ENCODE peak calls at places on chromosomes 1 and 21, in seven cellular contexts. One of them, this sample, is unnamed.

GRCh38 chr1:181135462-181135781 is 46.9 kb downstream of the IER5 start:
- DNase-seq in prostate gland: no peak
- DNase-seq in esophagus muscularis mucosa: no peak
- DNase-seq in IMR-90: no peak
- DNase-seq in transverse colon: no peak
- DNase-seq in tibial nerve: no peak
- DNase-seq in heart left ventricle: no peak
- DNase-seq in this sample: no peak

GRCh38 chr1:152182942-152183341 is 23.9 kb upstream of the RPTN start:
- DNase-seq in heart left ventricle: no peak
- DNase-seq in esophagus muscularis mucosa: no peak
- DNase-seq in tibial nerve: no peak
- DNase-seq in prostate gland: peak
- DNase-seq in transverse colon: no peak
- DNase-seq in IMR-90: peak
- DNase-seq in this sample: no peak

GRCh38 chr1:180966310-180966709 is 53.6 kb downstream of the KIAA1614 start:
- DNase-seq in tibial nerve: no peak
- DNase-seq in transverse colon: no peak
- DNase-seq in esophagus muscularis mucosa: no peak
- DNase-seq in prostate gland: no peak
- DNase-seq in heart left ventricle: no peak
- DNase-seq in IMR-90: no peak
- DNase-seq in this sample: no peak

GRCh38 chr1:149927056-149927534 is 508 bp downstream of the SF3B4 start:
- DNase-seq in heart left ventricle: no peak
- DNase-seq in IMR-90: peak
- DNase-seq in transverse colon: no peak
- DNase-seq in tibial nerve: no peak
- DNase-seq in prostate gland: no peak
- DNase-seq in esophagus muscularis mucosa: no peak
- DNase-seq in this sample: no peak

GRCh38 chr21:31339736-31340135 is 4.3 kb downstream of the TIAM1 start:
- DNase-seq in prostate gland: no peak
- DNase-seq in transverse colon: no peak
- DNase-seq in heart left ventricle: no peak
- DNase-seq in IMR-90: peak
- DNase-seq in esophagus muscularis mucosa: no peak
- DNase-seq in tibial nerve: no peak
- DNase-seq in this sample: no peak

GRCh38 chr1:247228133-247228532 is 27.7 kb upstream of the VN1R5 start:
- DNase-seq in IMR-90: peak
- DNase-seq in esophagus muscularis mucosa: no peak
- DNase-seq in tibial nerve: no peak
- DNase-seq in transverse colon: no peak
- DNase-seq in prostate gland: no peak
- DNase-seq in heart left ventricle: no peak
- DNase-seq in this sample: no peak

GRCh38 chr21:29433366-29434059 is 134.8 kb downstream of the BACH1 start:
- DNase-seq in tibial nerve: no peak
- DNase-seq in heart left ventricle: no peak
- DNase-seq in transverse colon: no peak
- DNase-seq in esophagus muscularis mucosa: no peak
- DNase-seq in IMR-90: peak
- DNase-seq in prostate gland: no peak
- DNase-seq in this sample: no peak

GRCh38 chr1:24415910-24416665 is 486 bp downstream of the NIPAL3 start:
- DNase-seq in transverse colon: no peak
- DNase-seq in tibial nerve: no peak
- DNase-seq in prostate gland: peak
- DNase-seq in heart left ventricle: no peak
- DNase-seq in IMR-90: peak
- DNase-seq in esophagus muscularis mucosa: no peak
- DNase-seq in this sample: no peak

GRCh38 chr1:160795951-160796383 is at the start of gene LY9:
- DNase-seq in heart left ventricle: no peak
- DNase-seq in prostate gland: no peak
- DNase-seq in tibial nerve: no peak
- DNase-seq in esophagus muscularis mucosa: peak
- DNase-seq in IMR-90: no peak
- DNase-seq in transverse colon: peak
- DNase-seq in this sample: no peak

GRCh38 chr1:29920784-29921183 is 684.5 kb downstream of the PTPRU start:
- DNase-seq in prostate gland: no peak
- DNase-seq in esophagus muscularis mucosa: no peak
- DNase-seq in tibial nerve: no peak
- DNase-seq in IMR-90: no peak
- DNase-seq in transverse colon: no peak
- DNase-seq in heart left ventricle: no peak
- DNase-seq in this sample: no peak

DNA sequence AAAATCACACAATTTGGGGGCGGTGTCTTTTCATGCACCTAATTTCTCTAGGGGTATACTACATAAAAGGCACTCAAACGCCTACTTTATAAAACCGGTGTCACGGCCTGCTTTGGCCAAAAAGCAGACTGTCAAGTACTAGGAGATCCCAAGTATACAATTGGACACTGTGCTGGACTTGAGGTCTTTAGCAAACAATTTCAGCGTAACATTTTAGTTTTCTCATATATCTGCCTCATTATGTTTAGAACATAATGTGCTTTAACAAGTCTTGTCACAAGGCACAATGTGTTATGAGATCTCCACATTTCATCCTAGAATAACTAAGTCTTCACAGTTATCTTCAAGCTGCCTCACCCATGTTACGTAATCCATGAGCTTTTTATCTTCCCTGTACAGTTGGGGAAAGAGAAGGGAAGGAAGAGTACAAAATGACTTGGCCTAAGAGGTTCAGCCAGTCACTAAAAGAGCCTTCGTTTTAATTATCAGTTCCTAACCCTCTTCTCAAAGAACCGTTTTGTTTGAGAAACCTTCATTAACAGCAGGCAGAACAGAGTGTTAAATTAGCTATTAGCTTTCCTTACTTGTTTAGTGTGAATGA is 1.7 kb downstream of the SSX2IP start:
- DNase-seq in tibial nerve: no peak
- DNase-seq in heart left ventricle: no peak
- DNase-seq in transverse colon: no peak
- DNase-seq in esophagus muscularis mucosa: no peak
- DNase-seq in IMR-90: no peak
- DNase-seq in prostate gland: no peak
- DNase-seq in this sample: no peak
- TF ChIP-seq POLR2A in tibial nerve: no peak
- TF ChIP-seq POLR2A in heart left ventricle: no peak
- TF ChIP-seq POLR2A in transverse colon: no peak
- TF ChIP-seq POLR2A in esophagus muscularis mucosa: no peak
- TF ChIP-seq POLR2A in IMR-90: no peak
- TF ChIP-seq POLR2A in prostate gland: no peak
- TF ChIP-seq POLR2A in this sample: no peak

DNA sequence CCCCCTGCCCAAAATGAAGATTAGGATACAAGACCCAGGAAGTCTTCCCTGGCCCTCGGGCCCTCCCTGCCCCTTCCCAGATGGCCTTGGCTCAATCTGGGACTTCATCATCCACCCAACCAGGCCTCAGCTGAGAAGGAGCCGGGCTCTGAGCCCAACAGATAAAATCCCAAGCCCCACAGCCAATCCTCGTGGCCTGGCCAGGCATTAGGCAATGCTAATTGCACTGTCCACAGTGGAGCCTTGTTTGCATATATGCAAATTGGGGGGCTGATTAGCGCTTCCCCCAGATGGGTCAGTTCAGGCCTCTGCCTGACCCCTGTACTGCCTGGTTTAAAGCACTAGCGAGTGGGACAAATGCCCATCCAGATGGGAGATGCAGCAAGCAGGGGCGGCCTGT is 34.9 kb downstream of the IGSF21 start:
- DNase-seq in heart left ventricle: no peak
- DNase-seq in prostate gland: no peak
- DNase-seq in esophagus muscularis mucosa: no peak
- DNase-seq in tibial nerve: no peak
- DNase-seq in IMR-90: no peak
- DNase-seq in transverse colon: no peak
- DNase-seq in this sample: no peak
- TF ChIP-seq CTCF in heart left ventricle: no peak
- TF ChIP-seq CTCF in prostate gland: no peak
- TF ChIP-seq CTCF in esophagus muscularis mucosa: no peak
- TF ChIP-seq CTCF in tibial nerve: no peak
- TF ChIP-seq CTCF in IMR-90: no peak
- TF ChIP-seq CTCF in transverse colon: no peak
- TF ChIP-seq CTCF in this sample: no peak

GRCh38 chr1:10253149-10253548 is 42.8 kb downstream of the KIF1B start:
- DNase-seq in heart left ventricle: no peak
- DNase-seq in prostate gland: no peak
- DNase-seq in transverse colon: no peak
- DNase-seq in tibial nerve: no peak
- DNase-seq in esophagus muscularis mucosa: no peak
- DNase-seq in IMR-90: no peak
- DNase-seq in this sample: no peak

GRCh38 chr1:10263450-10264082 is 53.2 kb downstream of the KIF1B start:
- DNase-seq in heart left ventricle: no peak
- DNase-seq in transverse colon: no peak
- DNase-seq in esophagus muscularis mucosa: no peak
- DNase-seq in tibial nerve: no peak
- DNase-seq in prostate gland: no peak
- DNase-seq in IMR-90: no peak
- DNase-seq in this sample: no peak

GRCh38 chr1:10253755-10254154 is 43.4 kb downstream of the KIF1B start:
- DNase-seq in transverse colon: no peak
- DNase-seq in heart left ventricle: no peak
- DNase-seq in prostate gland: no peak
- DNase-seq in tibial nerve: no peak
- DNase-seq in esophagus muscularis mucosa: no peak
- DNase-seq in IMR-90: peak
- DNase-seq in this sample: peak

GRCh38 chr1:10252508-10252907 is 42.1 kb downstream of the KIF1B start:
- DNase-seq in esophagus muscularis mucosa: no peak
- DNase-seq in IMR-90: peak
- DNase-seq in prostate gland: no peak
- DNase-seq in heart left ventricle: no peak
- DNase-seq in tibial nerve: no peak
- DNase-seq in transverse colon: peak
- DNase-seq in this sample: no peak

GRCh38 chr1:10257851-10258250 is 47.5 kb downstream of the KIF1B start:
- DNase-seq in tibial nerve: no peak
- DNase-seq in esophagus muscularis mucosa: no peak
- DNase-seq in IMR-90: no peak
- DNase-seq in heart left ventricle: no peak
- DNase-seq in prostate gland: no peak
- DNase-seq in transverse colon: peak
- DNase-seq in this sample: no peak
- TF ChIP-seq POLR2A in tibial nerve: no peak
- TF ChIP-seq POLR2A in esophagus muscularis mucosa: no peak
- TF ChIP-seq POLR2A in IMR-90: no peak
- TF ChIP-seq POLR2A in heart left ventricle: no peak
- TF ChIP-seq POLR2A in prostate gland: no peak
- TF ChIP-seq POLR2A in transverse colon: no peak
- TF ChIP-seq POLR2A in this sample: no peak

DNA sequence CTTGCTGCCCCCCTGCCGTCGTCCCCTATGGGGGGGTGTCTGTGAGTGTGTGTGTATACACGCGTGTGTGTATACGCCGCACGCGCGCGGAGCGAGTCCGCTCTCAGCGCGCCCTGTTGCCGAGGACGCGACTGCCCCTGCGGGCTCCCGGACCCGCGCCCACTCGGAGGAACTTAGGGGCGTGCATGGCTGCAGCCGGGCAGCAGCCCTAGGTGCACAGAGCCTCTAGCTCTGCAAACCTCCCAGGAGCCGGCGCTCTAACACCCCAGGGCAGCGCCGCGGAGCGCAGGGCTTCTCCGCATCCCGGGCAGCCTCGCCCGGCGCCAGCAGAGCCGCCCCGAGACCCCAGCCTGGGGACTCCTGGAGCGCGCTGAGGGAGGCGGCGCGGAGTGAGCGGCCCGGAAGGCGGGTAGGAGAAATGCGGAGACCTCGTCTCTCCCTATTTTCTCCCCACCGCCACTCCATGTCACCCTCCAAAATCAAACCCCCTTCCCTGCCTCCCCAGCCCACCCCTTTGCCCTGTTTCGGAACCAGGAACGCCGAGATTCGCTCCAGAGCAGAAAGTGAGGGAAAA is 574 bp downstream of the ITPKB start:
- DNase-seq in IMR-90: peak
- DNase-seq in tibial nerve: no peak
- DNase-seq in prostate gland: no peak
- DNase-seq in heart left ventricle: peak
- DNase-seq in transverse colon: peak
- DNase-seq in esophagus muscularis mucosa: no peak
- DNase-seq in this sample: no peak
- TF ChIP-seq CTCF in IMR-90: peak
- TF ChIP-seq CTCF in tibial nerve: no peak
- TF ChIP-seq CTCF in prostate gland: no peak
- TF ChIP-seq CTCF in heart left ventricle: no peak
- TF ChIP-seq CTCF in transverse colon: no peak
- TF ChIP-seq CTCF in esophagus muscularis mucosa: no peak
- TF ChIP-seq CTCF in this sample: no peak

GRCh38 chr1:73953186-73953585 is 244.8 kb downstream of the LRRIQ3 start:
- DNase-seq in tibial nerve: no peak
- DNase-seq in transverse colon: no peak
- DNase-seq in heart left ventricle: no peak
- DNase-seq in IMR-90: no peak
- DNase-seq in prostate gland: no peak
- DNase-seq in esophagus muscularis mucosa: no peak
- DNase-seq in this sample: no peak
- TF ChIP-seq POLR2A in tibial nerve: no peak
- TF ChIP-seq POLR2A in transverse colon: no peak
- TF ChIP-seq POLR2A in heart left ventricle: no peak
- TF ChIP-seq POLR2A in IMR-90: no peak
- TF ChIP-seq POLR2A in prostate gland: no peak
- TF ChIP-seq POLR2A in esophagus muscularis mucosa: no peak
- TF ChIP-seq POLR2A in this sample: no peak

GRCh38 chr21:25862596-25862995 is 127.8 kb downstream of the GABPA start:
- DNase-seq in prostate gland: no peak
- DNase-seq in esophagus muscularis mucosa: no peak
- DNase-seq in tibial nerve: no peak
- DNase-seq in transverse colon: no peak
- DNase-seq in heart left ventricle: no peak
- DNase-seq in IMR-90: peak
- DNase-seq in this sample: no peak
- TF ChIP-seq CTCF in prostate gland: peak
- TF ChIP-seq CTCF in esophagus muscularis mucosa: peak
- TF ChIP-seq CTCF in tibial nerve: no peak
- TF ChIP-seq CTCF in transverse colon: peak
- TF ChIP-seq CTCF in heart left ventricle: peak
- TF ChIP-seq CTCF in IMR-90: peak
- TF ChIP-seq CTCF in this sample: no peak

This sample was measured in lower leg skin.